ENCODE peak calls at places on chromosomes 11 and 22, in five cellular contexts. B, N, K, P and Q are unnamed samples.

GRCh38 chr11:130455493-130456127 is 7.2 kb downstream of the ADAMTS15 start:
- DNase-seq in K (no peak), N (no peak), B (peak; percentile 34), P (peak; percentile 86), Q (no peak)

GRCh38 chr11:9859491-9860305 is 195.8 kb downstream of the SWAP70 start:
- DNase-seq in P (no peak), N (peak; percentile 84), K (no peak), B (no peak), Q (no peak)

GRCh38 chr11:33642461-33643166 is 58.0 kb downstream of the C11orf91 start:
- DNase-seq in B (no peak), P (no peak), K (no peak), N (no peak), Q (no peak)

GRCh38 chr11:34261820-34262219 is 96.0 kb downstream of the ABTB2 start:
- DNase-seq in B (no peak), P (no peak), N (no peak), K (no peak), Q (no peak)

GRCh38 chr11:72413914-72414628 is 20.3 kb downstream of the CLPB start:
- DNase-seq in B (peak; percentile 94), P (peak; percentile 92), N (peak; percentile 75), K (peak; percentile 52), Q (peak; percentile 89)

GRCh38 chr11:114059278-114059983 is at the start of gene ZBTB16:
- DNase-seq in K (no peak), P (peak; percentile 98), N (peak; percentile 89), B (peak; percentile 99), Q (peak; percentile 91)

GRCh38 chr11:74070713-74071506 is 62.0 kb upstream of the UCP3 start:
- DNase-seq in K (no peak), N (no peak), P (no peak), B (no peak), Q (no peak)

GRCh38 chr11:35380603-35381002 is 38.8 kb downstream of the SLC1A2 start:
- DNase-seq in N (no peak), B (no peak), P (no peak), K (no peak), Q (no peak)

GRCh38 chr11:10298342-10298741 is 4.3 kb upstream of the SBF2 start:
- DNase-seq in N (peak; percentile 99), B (no peak), K (peak; percentile 43), P (no peak), Q (no peak)

GRCh38 chr11:44785856-44786606 is 59.3 kb downstream of the TSPAN18 start:
- DNase-seq in K (no peak), P (no peak), N (no peak), B (no peak), Q (no peak)

GRCh38 chr22:39496131-39496838 is 5.8 kb upstream of the MIEF1 start:
- DNase-seq in N (peak; percentile 77), P (peak; percentile 90), B (peak; percentile 97), K (no peak), Q (no peak)

GRCh38 chr11:123056835-123057491 is 5.0 kb downstream of the HSPA8 start:
- DNase-seq in K (no peak), B (no peak), P (no peak), N (no peak), Q (no peak)

GRCh38 chr11:134626032-134626431 is 214.0 kb upstream of the B3GAT1 start:
- DNase-seq in K (no peak), P (peak; percentile 5), N (no peak), B (no peak), Q (no peak)